ENCODE peak calls at places on chromosomes 16 and 17, in seven cellular contexts. X is tibial artery, Y is Caki2, D is vagina, T is EL, F is KBM-7, E is AG09319. M is an unnamed sample.

GRCh38 chr17:32349503-32349853 is 479 bp upstream of the ZNF207 start:
- DNase-seq in Y (no peak), D (no peak), F (no peak), T (peak; percentile 23), X (no peak), E (no peak), M (no peak)

GRCh38 chr17:40419559-40420331 is 2.0 kb upstream of the TOP2A start:
- DNase-seq in F (peak; percentile 67), E (no peak), Y (peak; percentile 78), T (no peak), D (no peak), X (no peak), M (no peak)

GRCh38 chr16:78005881-78006280 is 16.5 kb upstream of the CLEC3A start:
- DNase-seq in D (no peak), F (peak; percentile 14), E (no peak), Y (no peak), X (no peak), T (peak; percentile 1), M (no peak)

GRCh38 chr17:51718945-51719344 is 439.6 kb downstream of the CA10 start:
- DNase-seq in E (no peak), D (no peak), Y (peak; percentile 11), X (no peak), F (no peak), T (no peak), M (no peak)

GRCh38 chr17:2179615-2180295 is 123.8 kb downstream of the SMG6 start:
- DNase-seq in T (peak; percentile 88), D (no peak), E (peak; percentile 94), X (peak; percentile 92), Y (no peak), F (no peak), M (peak; percentile 95)

GRCh38 chr16:1348926-1349325 is 2.8 kb downstream of the TSR3 start:
- DNase-seq in F (no peak), Y (no peak), D (no peak), T (no peak), E (no peak), X (no peak), M (no peak)

GRCh38 chr17:73316919-73317505 is 5.2 kb upstream of the CDC42EP4 start:
- DNase-seq in D (no peak), T (no peak), F (no peak), Y (no peak), X (no peak), E (no peak), M (no peak)

GRCh38 chr17:63250830-63251229 is 195.3 kb downstream of the CYB561 start:
- DNase-seq in X (no peak), T (no peak), E (no peak), F (no peak), D (no peak), Y (no peak), M (no peak)

GRCh38 chr17:27379863-27380533 is 76.2 kb upstream of the KSR1 start:
- DNase-seq in E (no peak), D (no peak), F (no peak), X (peak; percentile 83), Y (peak; percentile 34), T (peak; percentile 66), M (no peak)

GRCh38 chr17:49197346-49197998 is 12.9 kb downstream of the GNGT2 start:
- DNase-seq in X (no peak), D (no peak), F (no peak), E (no peak), T (peak; percentile 14), Y (peak; percentile 98), M (no peak)

GRCh38 chr16:53518550-53519416 is 15.8 kb upstream of the AKTIP start:
- DNase-seq in F (peak; percentile 94), X (no peak), D (no peak), E (no peak), Y (no peak), T (peak; percentile 59), M (no peak)

GRCh38 chr17:80758793-80759673 is 214.4 kb downstream of the RPTOR start:
- DNase-seq in Y (no peak), X (no peak), E (no peak), D (no peak), F (no peak), T (peak; percentile 35), M (no peak)

GRCh38 chr17:70369296-70369855 is 200.0 kb downstream of the KCNJ2 start:
- DNase-seq in F (no peak), T (peak; percentile 12), Y (peak; percentile 72), D (no peak), E (no peak), X (no peak), M (no peak)

GRCh38 chr17:17798010-17798556 is 38.7 kb downstream of the SREBF1 start:
- DNase-seq in D (no peak), Y (no peak), E (no peak), F (no peak), T (no peak), X (no peak), M (no peak)

GRCh38 chr16:57380671-57381462 is 8.6 kb downstream of the CX3CL1 start:
- DNase-seq in Y (no peak), X (no peak), E (no peak), D (no peak), T (no peak), F (peak; percentile 57), M (no peak)

GRCh38 chr17:30805944-30806456 is 18.5 kb downstream of the CRLF3 start:
- DNase-seq in X (no peak), T (no peak), D (no peak), E (no peak), F (no peak), Y (no peak), M (no peak)

GRCh38 chr16:11636172-11636721 is 32.0 kb upstream of the SNN start:
- DNase-seq in D (no peak), T (no peak), X (no peak), E (no peak), Y (peak; percentile 32), F (no peak), M (no peak)

GRCh38 chr17:14125518-14126125 is 56.3 kb downstream of the COX10 start:
- DNase-seq in D (no peak), X (no peak), E (no peak), F (no peak), Y (no peak), T (no peak), M (no peak)

M was measured in esophagus muscularis mucosa.